ENCODE peak calls at places on chromosomes 5 and 9, in seven cellular contexts. O is astrocyte of the hippocampus; P is iris pigment epithelial cell; M is posterior vena cava; E is effector memory CD4-positive, alpha-beta T cell; C is AG09319; V is Kasumi-1. G is an unnamed sample.

GRCh38 chr5:125410501-125411162 is 664.2 kb upstream of the ZNF608 start:
- DNase-seq in O (peak; percentile 74), V (no peak), P (peak; percentile 75), M (no peak), E (no peak), C (peak; percentile 51), G (peak; percentile 86)

GRCh38 chr9:5626727-5627634 is 1.9 kb upstream of the RIC1 start:
- DNase-seq in O (peak; percentile 72), E (no peak), P (peak; percentile 90), M (no peak), V (peak; percentile 79), C (no peak), G (peak; percentile 83)

GRCh38 chr5:83509535-83509934 is 38.0 kb downstream of the VCAN start:
- DNase-seq in O (peak; percentile 83), P (peak; percentile 77), E (no peak), M (no peak), V (no peak), C (no peak), G (peak; percentile 78)

GRCh38 chr5:34914671-34915138 is 599 bp downstream of the RAD1 start:
- DNase-seq in P (peak; percentile 76), E (no peak), M (no peak), O (no peak), C (no peak), V (peak; percentile 21), G (no peak)

GRCh38 chr9:2725126-2725525 is 7.8 kb downstream of the KCNV2 start:
- DNase-seq in E (no peak), V (no peak), O (peak; percentile 39), C (no peak), M (no peak), P (no peak), G (no peak)

GRCh38 chr5:437281-437771 is 5.7 kb upstream of the EXOC3 start:
- DNase-seq in M (peak; percentile 68), V (no peak), C (no peak), P (no peak), O (no peak), E (no peak), G (no peak)

GRCh38 chr9:115615821-115616665 is 498.1 kb upstream of the TNC start:
- DNase-seq in E (no peak), O (peak; percentile 84), V (no peak), M (no peak), C (peak; percentile 64), P (peak; percentile 93), G (peak; percentile 92)

GRCh38 chr9:112120471-112120925 is 54.6 kb downstream of the SUSD1 start:
- DNase-seq in O (peak; percentile 66), E (no peak), P (no peak), C (no peak), V (no peak), M (no peak), G (no peak)

GRCh38 chr9:126833020-126833419 is 27.4 kb upstream of the ZBTB34 start:
- DNase-seq in P (no peak), V (no peak), O (no peak), C (no peak), E (no peak), M (peak; percentile 52), G (no peak)

GRCh38 chr5:39520232-39520572 is 95.4 kb upstream of the DAB2 start:
- DNase-seq in O (peak; percentile 53), C (peak; percentile 59), P (peak; percentile 96), E (no peak), M (no peak), V (no peak), G (peak; percentile 91)

GRCh38 chr9:84111726-84112125 is 131.1 kb downstream of the RMI1 start:
- DNase-seq in O (peak; percentile 64), C (no peak), P (peak; percentile 13), V (no peak), E (no peak), M (no peak), G (peak; percentile 33)

GRCh38 chr9:96500696-96501660 is 51.0 kb downstream of the HABP4 start:
- DNase-seq in E (no peak), C (no peak), M (no peak), O (no peak), V (no peak), P (peak; percentile 82), G (peak; percentile 61)

GRCh38 chr5:91556-92263 is at the start of gene PLEKHG4B:
- DNase-seq in O (peak; percentile 76), E (no peak), C (no peak), V (peak; percentile 11), M (no peak), P (no peak), G (no peak)

GRCh38 chr5:137146402-137146889 is 352.7 kb downstream of the SPOCK1 start:
- DNase-seq in C (peak; percentile 89), E (no peak), V (no peak), P (peak; percentile 53), M (no peak), O (peak; percentile 94), G (peak; percentile 95)